ENCODE peak calls at places on chromosomes 2 and 18, in nine cellular contexts. M is body of pancreas, Y is astrocyte of the spinal cord, W is upper lobe of right lung, X is left lung, H is heart left ventricle, O is GM23338, B is lung, C is HL-60. Q is an unnamed sample.

GRCh38 chr18:76592981-76593381 is 97.9 kb upstream of the ZNF516 start:
- DNase-seq in O (peak; percentile 50), C (no peak), W (no peak), B (no peak), Y (no peak), M (no peak), X (no peak), H (no peak), Q (peak; percentile 20)

GRCh38 chr2:107986278-107987217 is at the start of gene SLC5A7:
- DNase-seq in H (no peak), M (no peak), X (peak; percentile 73), C (no peak), B (no peak), O (peak; percentile 77), Y (no peak), W (no peak), Q (no peak)

GRCh38 chr2:121128741-121129659 is 156.0 kb downstream of the TFCP2L1 start:
- DNase-seq in H (no peak), X (no peak), O (peak; percentile 79), B (peak; percentile 60), W (peak; percentile 80), M (peak; percentile 61), C (peak; percentile 70), Y (peak; percentile 4), Q (peak; percentile 72)

GRCh38 chr18:22128954-22129353 is 40.4 kb upstream of the GATA6 start:
- DNase-seq in Y (no peak), M (no peak), O (no peak), X (no peak), B (no peak), W (no peak), C (no peak), H (no peak), Q (no peak)

GRCh38 chr18:59617468-59617932 is 79.7 kb downstream of the CCBE1 start:
- DNase-seq in W (no peak), Y (peak; percentile 13), B (no peak), X (no peak), M (no peak), H (no peak), O (no peak), C (no peak), Q (peak; percentile 44)

GRCh38 chr18:59008302-59008974 is 131.2 kb upstream of the SEC11C start:
- DNase-seq in C (no peak), X (no peak), M (no peak), B (no peak), Y (peak; percentile 51), W (no peak), O (peak; percentile 78), H (no peak), Q (peak; percentile 93)

GRCh38 chr2:238263204-238264071 is 23.6 kb upstream of the HES6 start:
- DNase-seq in Y (peak; percentile 94), H (peak; percentile 92), X (peak; percentile 93), O (peak; percentile 92), W (peak; percentile 94), M (peak; percentile 94), B (peak; percentile 90), C (peak; percentile 89), Q (peak; percentile 84)

GRCh38 chr2:191144217-191144616 is 6.6 kb downstream of the STAT4 start:
- DNase-seq in W (no peak), H (no peak), O (no peak), X (no peak), Y (no peak), M (no peak), C (no peak), B (no peak), Q (peak; percentile 41)

GRCh38 chr2:144078091-144078490 is 441.8 kb downstream of the ZEB2 start:
- DNase-seq in Y (peak; percentile 29), C (no peak), O (no peak), X (no peak), H (no peak), W (no peak), M (peak; percentile 3), B (no peak), Q (no peak)

GRCh38 chr2:205675861-205676516 is 6.3 kb upstream of the NRP2 start:
- DNase-seq in O (peak; percentile 90), C (peak; percentile 25), M (peak; percentile 50), B (no peak), H (no peak), W (no peak), Y (peak; percentile 73), X (no peak), Q (peak; percentile 73)

GRCh38 chr18:58908006-58908405 is 43.3 kb downstream of the ZNF532 start:
- DNase-seq in B (no peak), C (no peak), Y (no peak), O (no peak), W (no peak), H (no peak), M (no peak), X (no peak), Q (no peak)

GRCh38 chr2:222756951-222757645 is 85.6 kb downstream of the MOGAT1 start:
- DNase-seq in W (no peak), M (no peak), O (no peak), X (no peak), H (no peak), C (no peak), Y (peak; percentile 37), B (no peak), Q (peak; percentile 86)

GRCh38 chr2:54524236-54524991 is 68.3 kb downstream of the SPTBN1 start:
- DNase-seq in C (no peak), X (no peak), H (peak; percentile 53), Y (peak; percentile 75), B (peak; percentile 53), O (peak; percentile 39), W (no peak), M (peak; percentile 13), Q (peak; percentile 59)

GRCh38 chr2:8803658-8804379 is 33.6 kb downstream of the KIDINS220 start:
- DNase-seq in H (peak; percentile 37), Y (peak; percentile 93), C (no peak), X (no peak), W (no peak), M (peak; percentile 74), B (peak; percentile 57), O (no peak), Q (peak; percentile 97)

GRCh38 chr2:48600204-48600813 is 17.3 kb upstream of the GTF2A1L start:
- DNase-seq in W (no peak), C (peak; percentile 28), B (no peak), O (peak; percentile 67), Y (peak; percentile 56), X (no peak), M (no peak), H (no peak), Q (peak; percentile 46)

GRCh38 chr2:139574371-139574770 is 794.2 kb upstream of the NXPH2 start:
- DNase-seq in Y (no peak), B (no peak), W (no peak), O (no peak), H (no peak), C (no peak), X (no peak), M (no peak), Q (no peak)

GRCh38 chr18:10588975-10589374 is 63.1 kb downstream of the NAPG start:
- DNase-seq in H (no peak), C (no peak), W (no peak), M (no peak), X (no peak), Y (no peak), O (no peak), B (no peak), Q (no peak)

GRCh38 chr18:47331051-47331450 is 79.6 kb upstream of the SKOR2 start:
- DNase-seq in C (no peak), M (no peak), B (no peak), X (no peak), O (no peak), H (no peak), Y (no peak), W (no peak), Q (no peak)

GRCh38 chr2:74267068-74267467 is 68.7 kb downstream of the MTHFD2 start:
- DNase-seq in M (peak; percentile 39), C (no peak), X (no peak), O (peak; percentile 60), B (peak; percentile 32), H (no peak), Y (no peak), W (no peak), Q (peak; percentile 59)

GRCh38 chr18:48797841-48798255 is 152.9 kb downstream of the SMAD7 start:
- DNase-seq in X (no peak), M (no peak), Y (no peak), H (peak; percentile 89), O (no peak), W (peak; percentile 35), B (no peak), C (no peak), Q (no peak)
- TF ChIP-seq CTCF in X (no peak), M (no peak), Y (no peak), H (peak; percentile 8), O (no peak), W (no peak), B (no peak), C (no peak), Q (no peak)

GRCh38 chr2:68775272-68775847 is 40.7 kb downstream of the ARHGAP25 start:
- DNase-seq in H (peak; percentile 40), Y (no peak), O (no peak), X (no peak), M (no peak), C (no peak), B (no peak), W (no peak), Q (no peak)
- H3K4me3 ChIP-seq in H (peak overlapping the region; percentile 58), Y (no peak overlapping the region), O (no peak overlapping the region), X (peak overlapping the region; percentile 16), M (no peak overlapping the region), C (peak overlapping the region; percentile 43), B (peak overlapping the region; percentile 34), W (peak overlapping the region; percentile 46), Q (no peak overlapping the region)

GRCh38 chr2:145635706-145636427 is 1115.9 kb upstream of the ZEB2 start:
- DNase-seq in B (no peak), Y (no peak), H (no peak), M (no peak), W (no peak), C (no peak), X (no peak), O (no peak), Q (peak; percentile 43)

DNA sequence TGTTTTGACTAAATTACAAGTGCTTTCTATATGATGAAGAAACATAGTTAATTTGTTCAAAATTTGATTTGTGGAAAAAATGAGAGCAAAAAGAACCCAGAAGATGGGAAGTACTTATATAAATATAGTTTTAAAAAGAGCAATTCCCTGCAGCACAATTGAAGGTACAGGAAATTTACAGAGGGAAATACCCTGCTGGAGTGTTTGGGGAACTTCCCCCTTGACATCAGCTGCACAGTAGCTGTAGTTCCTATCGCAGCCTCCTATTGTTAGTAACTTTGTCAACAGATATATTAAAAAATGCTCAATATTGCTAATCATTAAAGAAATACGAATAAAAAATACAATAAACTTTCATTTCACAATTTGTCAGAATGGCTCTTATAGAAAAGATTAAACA is 1118.8 kb upstream of the ZEB2 start:
- DNase-seq in C (peak; percentile 21), B (no peak), X (no peak), Y (no peak), W (no peak), H (no peak), M (no peak), O (peak; percentile 21), Q (no peak)
- TF ChIP-seq CTCF in C (no peak), B (no peak), X (no peak), Y (peak; percentile 7), W (peak; percentile 18), H (no peak), M (peak; percentile 6), O (no peak), Q (peak; percentile 6)

DNA sequence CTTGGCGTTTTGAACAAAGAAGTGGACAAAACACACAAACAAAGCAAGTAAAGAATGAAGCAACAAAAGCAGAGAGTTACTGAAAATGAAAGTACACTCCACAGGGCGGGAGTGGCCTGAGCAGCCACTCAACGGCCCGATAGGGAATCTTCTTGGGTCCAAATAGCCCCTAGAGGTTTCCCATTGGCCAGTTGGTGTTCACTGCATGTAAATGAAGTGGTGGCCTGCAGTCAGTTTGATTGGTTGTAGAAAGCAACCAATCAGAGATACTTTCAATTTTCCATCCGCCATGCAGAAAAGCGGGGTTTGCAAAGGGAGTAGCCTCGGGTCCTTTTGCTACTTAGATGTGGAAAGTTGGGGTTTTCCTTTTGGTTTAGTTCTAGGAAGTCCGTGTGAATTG is 31.6 kb downstream of the CYBRD1 start:
- DNase-seq in Y (peak; percentile 15), M (no peak), O (peak; percentile 62), W (no peak), X (no peak), C (no peak), B (no peak), H (no peak), Q (no peak)
- H3K4me3 ChIP-seq in Y (no peak overlapping the region), M (no peak overlapping the region), O (no peak overlapping the region), W (no peak overlapping the region), X (no peak overlapping the region), C (no peak overlapping the region), B (no peak overlapping the region), H (no peak overlapping the region), Q (no peak overlapping the region)

Q was measured in epithelial cell of esophagus.